ENCODE peak calls at places on chromosomes 4 and X, in eight cellular contexts. I is left colon; Q is occipital lobe; P is amniotic epithelial cell; E is kidney tubule cell; V is GM19239; F is progenitor cell of endocrine pancreas; D is effector memory CD4-positive, alpha-beta T cell. K is an unnamed sample.

GRCh38 chr4:60683357-60683756 is 516.8 kb upstream of the ADGRL3 start:
- DNase-seq in I (no peak), D (no peak), V (no peak), E (no peak), Q (no peak), F (no peak), P (peak), K (no peak)

GRCh38 chr4:95547708-95548471 is 883 bp downstream of the UNC5C start:
- DNase-seq in E (peak), V (no peak), D (no peak), I (no peak), Q (peak), P (peak), F (peak), K (no peak)

GRCh38 chrX:112233164-112233563 is 150.6 kb upstream of the TRPC5 start:
- DNase-seq in E (no peak), V (no peak), F (no peak), P (no peak), Q (no peak), I (no peak), D (no peak), K (no peak)

GRCh38 chr4:6331018-6331417 is 61.4 kb downstream of the WFS1 start:
- DNase-seq in P (peak), Q (no peak), D (no peak), F (no peak), I (no peak), E (peak), V (no peak), K (no peak)

GRCh38 chr4:63211377-63211776 is 1197.9 kb downstream of the TECRL start:
- DNase-seq in V (no peak), P (no peak), I (no peak), D (no peak), Q (no peak), F (no peak), E (no peak), K (no peak)

GRCh38 chr4:15799703-15800102 is 21.6 kb downstream of the CD38 start:
- DNase-seq in D (no peak), F (no peak), Q (no peak), E (no peak), V (no peak), I (no peak), P (no peak), K (no peak)

GRCh38 chrX:40155617-40156471 is 58.1 kb upstream of the BCOR start:
- DNase-seq in V (no peak), E (no peak), I (no peak), P (no peak), D (no peak), Q (no peak), F (no peak), K (no peak)

GRCh38 chrX:56066016-56066415 is 166.1 kb upstream of the KLF8 start:
- DNase-seq in Q (no peak), D (no peak), I (no peak), E (no peak), V (no peak), F (no peak), P (no peak), K (no peak)